ENCODE peak calls at places on chromosomes 16 and 17, in six cellular contexts. X, J, E, Q, Z and I are unnamed samples.
A peak's percentile ranks its signal among the peaks of the same experiment; 100 is the strongest.

GRCh38 chr17:74785096-74785980 is 9.2 kb upstream of the NAT9 start:
- DNase-seq in Z (no peak), Q (no peak), E (no peak), X (no peak), J (no peak), I (no peak)

GRCh38 chr17:12422632-12423031 is 243.1 kb upstream of the MYOCD start:
- DNase-seq in E (no peak), Q (no peak), J (no peak), X (no peak), Z (no peak), I (no peak)

GRCh38 chr17:78132086-78132676 is 1.6 kb downstream of the TMC8 start:
- DNase-seq in J (no peak), Z (peak; percentile 43), X (no peak), E (peak; percentile 93), Q (no peak), I (peak; percentile 74)

GRCh38 chr17:62674841-62675240 is 47.4 kb downstream of the MRC2 start:
- DNase-seq in Q (no peak), E (no peak), X (no peak), Z (no peak), J (no peak), I (no peak)

GRCh38 chr17:59869941-59870218 is 22.9 kb downstream of the TUBD1 start:
- DNase-seq in Z (no peak), Q (no peak), J (no peak), E (no peak), X (no peak), I (no peak)

GRCh38 chr16:73503093-73503492 is 455.2 kb upstream of the ZFHX3 start:
- DNase-seq in E (no peak), X (no peak), Z (no peak), J (no peak), Q (no peak), I (no peak)

GRCh38 chr16:4839942-4840341 is 7.1 kb downstream of the GLYR1 start:
- DNase-seq in E (no peak), Q (no peak), J (no peak), Z (no peak), X (no peak), I (no peak)

GRCh38 chr16:20364051-20364450 is 11.5 kb upstream of the UMOD start:
- DNase-seq in X (no peak), Q (no peak), Z (no peak), J (no peak), E (no peak), I (no peak)

GRCh38 chr16:59259074-59259963 is 525.2 kb upstream of the GOT2 start:
- DNase-seq in J (no peak), Z (no peak), Q (peak; percentile 7), E (no peak), X (peak; percentile 12), I (no peak)

GRCh38 chr17:14919049-14919545 is 346.0 kb downstream of the PMP22 start:
- DNase-seq in Z (no peak), X (no peak), Q (no peak), J (no peak), E (no peak), I (no peak)

GRCh38 chr17:5050281-5050680 is 15.1 kb upstream of the SLC52A1 start:
- DNase-seq in X (peak; percentile 84), E (no peak), J (peak; percentile 22), Z (no peak), Q (no peak), I (no peak)

GRCh38 chr17:39161967-39162366 is 4.0 kb downstream of the ARL5C start:
- DNase-seq in E (no peak), Q (no peak), X (no peak), Z (no peak), J (no peak), I (no peak)

GRCh38 chr16:57775661-57776469 is 26.4 kb downstream of the KIFC3 start:
- DNase-seq in J (peak; percentile 29), E (no peak), X (no peak), Q (no peak), Z (peak; percentile 71), I (no peak)

GRCh38 chr16:57621521-57622268 is 6.7 kb upstream of the ADGRG1 start:
- DNase-seq in X (no peak), Z (no peak), E (no peak), J (no peak), Q (no peak), I (no peak)

GRCh38 chr17:76667356-76667755 is 23.8 kb upstream of the ST6GALNAC1 start:
- DNase-seq in J (no peak), Q (no peak), E (no peak), Z (no peak), X (no peak), I (no peak)

GRCh38 chr16:21599994-21600773 is 807 bp downstream of the METTL9 start:
- DNase-seq in Q (peak; percentile 14), X (no peak), Z (no peak), E (peak; percentile 65), J (peak; percentile 41), I (peak; percentile 36)

GRCh38 chr17:17800504-17801021 is 36.2 kb downstream of the SREBF1 start:
- DNase-seq in Z (no peak), E (no peak), J (no peak), X (no peak), Q (no peak), I (no peak)

GRCh38 chr16:66240088-66240487 is 126.4 kb upstream of the CDH5 start:
- DNase-seq in E (no peak), X (no peak), Z (no peak), Q (no peak), J (no peak), I (no peak)

GRCh38 chr17:50534222-50534978 is 1.9 kb downstream of the EPN3 start:
- DNase-seq in Q (no peak), X (no peak), E (no peak), Z (no peak), J (no peak), I (no peak)

GRCh38 chr17:13835151-13835550 is 233.4 kb upstream of the HS3ST3A1 start:
- DNase-seq in J (peak; percentile 23), E (no peak), Q (peak; percentile 17), X (peak; percentile 36), Z (no peak), I (no peak)

GRCh38 chr17:56131431-56131830 is 21.8 kb upstream of the ANKFN1 start:
- DNase-seq in J (no peak), Z (no peak), X (peak; percentile 47), Q (no peak), E (no peak), I (no peak)

GRCh38 chr16:50621452-50621792 is 59.7 kb downstream of the SNX20 start:
- DNase-seq in Q (no peak), Z (no peak), E (no peak), X (no peak), J (no peak), I (no peak)

GRCh38 chr17:55601874-55602364 is 90.7 kb upstream of the SMIM36 start:
- DNase-seq in J (peak; percentile 77), X (peak; percentile 56), Z (no peak), Q (no peak), E (peak; percentile 50), I (peak; percentile 37)

GRCh38 chr17:18932360-18933055 is 19.5 kb upstream of the SLC5A10 start:
- DNase-seq in J (no peak), Q (no peak), X (no peak), E (no peak), Z (no peak), I (no peak)

GRCh38 chr17:45906237-45906636 is 11.9 kb downstream of the MAPT start:
- DNase-seq in Z (no peak), J (no peak), Q (no peak), X (no peak), E (no peak), I (no peak)

GRCh38 chr16:54897930-54898329 is 32.7 kb upstream of the IRX5 start:
- DNase-seq in E (no peak), Z (no peak), X (no peak), Q (no peak), J (no peak), I (no peak)

GRCh38 chr16:88503771-88504488 is 50.9 kb downstream of the ZFPM1 start:
- DNase-seq in X (no peak), Z (no peak), J (no peak), E (no peak), Q (no peak), I (no peak)

GRCh38 chr17:78428842-78429617 is 50.6 kb downstream of the PGS1 start:
- DNase-seq in Z (no peak), J (no peak), X (no peak), E (no peak), Q (no peak), I (no peak)

GRCh38 chr16:2838928-2839327 is 8.8 kb downstream of the ZG16B start:
- DNase-seq in Z (peak; percentile 62), X (peak; percentile 79), Q (no peak), J (peak; percentile 85), E (peak; percentile 46), I (peak; percentile 82)
- TF ChIP-seq CTCF in Z (peak; percentile 92), X (peak; percentile 85), Q (peak; percentile 94), J (peak; percentile 97), E (peak; percentile 29), I (peak; percentile 73)

GRCh38 chr17:8223356-8224063 is 13.1 kb upstream of the AURKB start:
- DNase-seq in Z (peak; percentile 36), E (peak; percentile 67), J (peak; percentile 59), X (peak; percentile 49), Q (no peak), I (peak; percentile 42)
- TF ChIP-seq CTCF in Z (peak; percentile 20), E (no peak), J (peak; percentile 5), X (peak; percentile 36), Q (peak; percentile 40), I (peak; percentile 51)

GRCh38 chr16:85514295-85514600 is 98.9 kb upstream of the GSE1 start:
- DNase-seq in X (no peak), E (no peak), Q (no peak), Z (no peak), J (no peak), I (no peak)
- TF ChIP-seq CTCF in X (no peak), E (no peak), Q (peak; percentile 12), Z (no peak), J (no peak), I (no peak)

GRCh38 chr16:13835357-13835756 is 84.6 kb upstream of the ERCC4 start:
- DNase-seq in X (peak; percentile 1), Q (no peak), E (no peak), J (no peak), Z (no peak), I (no peak)

GRCh38 chr16:13835935-13836334 is 84.0 kb upstream of the ERCC4 start:
- DNase-seq in Q (no peak), J (no peak), X (no peak), Z (no peak), E (no peak), I (no peak)

GRCh38 chr16:13845232-13845631 is 74.7 kb upstream of the ERCC4 start:
- DNase-seq in X (no peak), E (no peak), J (no peak), Q (no peak), Z (no peak), I (no peak)

DNA sequence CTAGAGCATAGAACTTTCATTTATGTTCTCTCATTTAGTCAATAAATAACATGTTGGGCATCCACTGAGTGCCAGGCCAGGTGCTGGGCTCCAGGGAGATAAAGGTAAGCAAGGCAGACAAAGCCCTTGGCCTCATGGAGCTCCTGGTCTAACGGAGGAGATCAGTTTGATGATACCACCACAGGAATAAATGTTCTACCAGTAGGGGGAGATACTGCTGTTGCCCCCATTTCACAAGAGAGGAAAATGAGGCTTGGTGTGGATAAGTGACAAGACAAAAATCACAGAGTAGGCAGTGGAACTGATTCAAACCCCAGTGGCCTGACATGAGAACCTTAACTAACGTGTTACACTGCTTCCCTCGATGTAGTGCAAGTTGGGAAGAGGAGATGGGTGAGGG is 80.4 kb upstream of the ERCC4 start:
- DNase-seq in Q (no peak), X (no peak), E (no peak), J (no peak), Z (no peak), I (no peak)
- TF ChIP-seq CTCF in Q (no peak), X (no peak), E (no peak), J (no peak), Z (peak; percentile 8), I (no peak)

GRCh38 chr17:64786337-64786736 is 124.2 kb upstream of the SMURF2 start:
- DNase-seq in Z (no peak), E (no peak), J (no peak), X (no peak), Q (no peak), I (no peak)
- TF ChIP-seq CTCF in Z (no peak), E (no peak), J (no peak), X (no peak), Q (no peak), I (no peak)